ENCODE peak calls at places on chromosomes 2 and 18, in eight cellular contexts. Y is brain microvascular endothelial cell; H is mesenchymal stem cell; D is neuronal stem cell; B is CD8-positive, alpha-beta memory T cell; I is SK-N-SH; J is GM23248; U is dorsolateral prefrontal cortex. X is an unnamed sample.

GRCh38 chr18:23504720-23505119 is 1.4 kb downstream of the RMC1 start:
- DNase-seq in U (no peak), Y (no peak), J (no peak), D (no peak), B (no peak), H (no peak), I (no peak), X (no peak)

GRCh38 chr2:38666578-38666926 is 638 bp downstream of the GALM start:
- DNase-seq in U (no peak), Y (no peak), I (no peak), D (no peak), H (peak; percentile 36), J (peak; percentile 39), B (peak; percentile 26), X (peak; percentile 34)

GRCh38 chr2:100427627-100428258 is 10.3 kb upstream of the CHST10 start:
- DNase-seq in U (peak; percentile 76), H (peak; percentile 45), I (peak; percentile 61), D (no peak), J (peak; percentile 51), Y (peak; percentile 54), B (peak; percentile 51), X (peak; percentile 60)

GRCh38 chr18:37505321-37505720 is 60.3 kb downstream of the CELF4 start:
- DNase-seq in Y (no peak), J (no peak), D (no peak), H (no peak), U (no peak), I (no peak), B (no peak), X (no peak)

GRCh38 chr2:64442277-64442676 is 11.7 kb upstream of the LGALSL start:
- DNase-seq in J (no peak), D (no peak), H (no peak), Y (no peak), I (no peak), B (no peak), U (no peak), X (no peak)

GRCh38 chr2:113183703-113184102 is 9.9 kb downstream of the PSD4 start:
- DNase-seq in J (no peak), D (no peak), H (no peak), B (no peak), Y (no peak), U (no peak), I (no peak), X (no peak)

GRCh38 chr2:148350211-148350610 is 294.3 kb upstream of the EPC2 start:
- DNase-seq in U (no peak), D (no peak), H (no peak), J (no peak), I (peak; percentile 8), B (no peak), Y (no peak), X (no peak)

GRCh38 chr2:199160677-199161465 is 296.9 kb downstream of the SATB2 start:
- DNase-seq in U (no peak), I (no peak), B (no peak), D (no peak), H (peak; percentile 58), J (peak; percentile 89), Y (peak; percentile 24), X (no peak)

GRCh38 chr18:2814928-2815327 is 31.9 kb upstream of the EMILIN2 start:
- DNase-seq in U (no peak), H (no peak), J (no peak), Y (no peak), I (no peak), D (no peak), B (no peak), X (no peak)
- H3K27ac ChIP-seq in U (no peak overlapping the region), H (no peak overlapping the region), J (no peak overlapping the region), Y (no peak overlapping the region), I (no peak overlapping the region), D (no peak overlapping the region), B (no peak overlapping the region), X (no peak overlapping the region)

GRCh38 chr2:69916151-69916550 is 1.2 kb downstream of the MXD1 start:
- DNase-seq in J (no peak), D (no peak), I (no peak), H (no peak), Y (no peak), B (no peak), U (no peak), X (no peak)
- H3K4me3 ChIP-seq in J (peak overlapping the region; percentile 83), D (peak overlapping the region; percentile 72), I (peak overlapping the region; percentile 86), H (no peak overlapping the region), Y (peak overlapping the region; percentile 81), B (peak overlapping the region; percentile 62), U (peak overlapping the region; percentile 92), X (peak overlapping the region; percentile 58)

DNA sequence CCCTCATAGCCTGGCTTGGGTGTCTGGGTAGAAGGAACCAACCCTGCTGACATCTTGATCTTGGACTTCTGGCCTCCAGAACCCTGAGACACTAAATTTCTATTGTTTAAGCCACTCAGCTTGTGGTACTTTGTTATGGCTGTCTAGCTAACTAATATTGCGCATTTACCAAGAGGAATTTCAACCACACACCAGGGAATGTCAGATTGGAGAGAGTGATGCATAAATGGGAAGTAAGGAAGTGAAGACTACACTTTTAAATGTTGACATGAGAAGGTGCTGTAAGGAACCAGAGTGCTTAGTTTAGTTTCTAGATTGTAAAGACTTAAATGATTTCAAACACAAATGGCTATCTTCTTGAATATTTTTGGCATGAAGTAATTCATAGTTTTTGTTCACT is 98.9 kb upstream of the ITGB6 start:
- DNase-seq in Y (no peak), J (peak; percentile 45), B (no peak), I (no peak), H (no peak), D (no peak), U (no peak), X (no peak)
- H3K27ac ChIP-seq in Y (peak overlapping the region; percentile 37), J (peak overlapping the region; percentile 98), B (no peak overlapping the region), I (peak overlapping the region; percentile 49), H (peak overlapping the region; percentile 50), D (no peak overlapping the region), U (no peak overlapping the region), X (no peak overlapping the region)

GRCh38 chr2:11753452-11753885 is 7.0 kb downstream of the LPIN1 start:
- DNase-seq in D (no peak), Y (no peak), I (peak; percentile 60), U (no peak), B (peak; percentile 37), H (peak; percentile 22), J (peak; percentile 33), X (peak; percentile 38)

GRCh38 chr2:11757101-11757500 is 10.7 kb downstream of the LPIN1 start:
- DNase-seq in H (no peak), I (no peak), Y (no peak), J (no peak), U (no peak), B (no peak), D (no peak), X (peak; percentile 54)

GRCh38 chr2:11754705-11755026 is 8.2 kb downstream of the LPIN1 start:
- DNase-seq in I (no peak), H (no peak), D (no peak), U (no peak), B (no peak), Y (no peak), J (no peak), X (no peak)

GRCh38 chr2:11752906-11753305 is 6.5 kb downstream of the LPIN1 start:
- DNase-seq in I (peak; percentile 81), U (no peak), J (no peak), Y (no peak), D (no peak), H (no peak), B (no peak), X (no peak)

GRCh38 chr2:11753886-11754704 is 7.7 kb downstream of the LPIN1 start:
- DNase-seq in I (peak; percentile 77), Y (peak; percentile 52), B (peak; percentile 47), U (no peak), J (peak; percentile 79), H (peak; percentile 62), D (no peak), X (peak; percentile 39)
- H3K4me3 ChIP-seq in I (no peak overlapping the region), Y (no peak overlapping the region), B (peak overlapping the region; percentile 49), U (peak overlapping the region; percentile 7), J (no peak overlapping the region), H (no peak overlapping the region), D (no peak overlapping the region), X (peak overlapping the region; percentile 37)

GRCh38 chr2:239250216-239251071 is 150.4 kb downstream of the HDAC4 start:
- DNase-seq in D (no peak), U (peak; percentile 36), Y (no peak), I (no peak), J (no peak), H (no peak), B (no peak), X (no peak)
- H3K27ac ChIP-seq in D (no peak overlapping the region), U (no peak overlapping the region), Y (no peak overlapping the region), I (no peak overlapping the region), J (no peak overlapping the region), H (peak overlapping the region; percentile 30), B (no peak overlapping the region), X (no peak overlapping the region)

GRCh38 chr2:235500110-235500760 is 6.4 kb downstream of the AGAP1 start:
- DNase-seq in H (no peak), I (no peak), B (no peak), U (no peak), J (no peak), D (no peak), Y (no peak), X (no peak)

GRCh38 chr2:235498556-235499305 is 4.9 kb downstream of the AGAP1 start:
- DNase-seq in H (no peak), J (no peak), U (no peak), D (no peak), I (peak; percentile 57), Y (no peak), B (no peak), X (no peak)

GRCh38 chr2:235501663-235502009 is 7.8 kb downstream of the AGAP1 start:
- DNase-seq in J (no peak), Y (no peak), D (no peak), I (no peak), B (no peak), U (no peak), H (no peak), X (no peak)

GRCh38 chr2:235499306-235499812 is 5.5 kb downstream of the AGAP1 start:
- DNase-seq in B (no peak), H (no peak), Y (no peak), J (no peak), U (no peak), D (no peak), I (no peak), X (no peak)

DNA sequence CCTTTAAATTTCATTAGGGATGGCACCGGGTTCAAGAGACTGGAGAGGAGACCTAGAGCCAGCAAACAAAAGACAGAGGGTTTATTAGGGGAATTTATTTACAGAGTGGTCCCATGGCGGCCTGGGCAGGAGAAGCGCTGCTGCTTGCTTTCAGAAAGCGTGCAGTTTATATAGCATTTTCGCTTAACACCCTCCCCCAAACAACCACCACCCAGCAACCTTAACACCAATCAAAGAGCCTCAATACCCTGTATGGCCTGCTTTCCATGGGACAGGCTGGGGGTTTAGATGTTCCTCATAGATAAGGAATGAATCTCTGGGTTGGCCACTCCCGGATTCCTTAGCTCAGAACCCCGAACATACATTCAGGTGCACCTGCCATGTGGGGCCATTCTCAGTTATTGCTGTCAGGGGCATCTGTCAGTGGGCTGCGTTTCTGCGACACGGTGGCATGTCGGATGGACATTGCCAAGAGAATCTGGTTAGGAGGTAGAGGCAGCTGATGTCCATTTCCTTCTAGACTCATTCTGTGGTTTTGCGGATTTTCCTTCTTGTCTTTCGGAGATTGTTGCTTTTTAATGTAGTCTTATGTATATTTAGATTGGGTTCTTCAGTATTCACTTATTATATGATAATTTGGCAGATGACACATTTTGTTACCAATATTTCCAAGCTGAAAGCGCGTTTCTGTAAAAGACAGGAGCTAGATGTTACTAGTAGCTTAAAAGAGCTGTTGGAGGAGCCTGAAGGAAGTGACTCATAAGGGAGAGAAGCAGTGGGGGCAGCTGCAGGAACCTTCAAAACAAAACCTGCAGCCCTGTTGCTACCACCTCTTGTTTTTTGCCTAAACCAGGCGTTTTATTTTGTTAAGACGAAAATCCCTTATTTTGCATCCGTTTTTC is 7.2 kb downstream of the AGAP1 start:
- DNase-seq in I (no peak), U (no peak), B (no peak), J (peak; percentile 77), Y (peak; percentile 64), D (no peak), H (peak; percentile 83), X (no peak)
- H3K4me3 ChIP-seq in I (peak overlapping the region; percentile 34), U (peak overlapping the region; percentile 42), B (no peak overlapping the region), J (no peak overlapping the region), Y (no peak overlapping the region), D (no peak overlapping the region), H (no peak overlapping the region), X (no peak overlapping the region)

X was measured in naive thymus-derived CD4-positive, alpha-beta T cell.